ENCODE peak calls at places on chromosome 22, in nine cellular contexts. P is cardiac muscle cell, E is colonic mucosa, T is tibial nerve, G is RWPE2, B is OCI-LY7, W is aorta, F is PC-9, C is RWPE1. J is an unnamed sample.

GRCh38 chr22:37163618-37164534 is 14.2 kb upstream of the IL2RB start:
- DNase-seq in G (no peak), P (no peak), F (no peak), T (no peak), E (no peak), C (no peak), W (no peak), B (no peak), J (no peak)

GRCh38 chr22:44071760-44072159 is 47.7 kb downstream of the PARVB start:
- DNase-seq in E (no peak), G (no peak), F (no peak), B (no peak), W (no peak), P (no peak), C (no peak), T (no peak), J (no peak)

GRCh38 chr22:28222976-28223375 is 303.9 kb upstream of the PITPNB start:
- DNase-seq in P (peak; percentile 44), C (no peak), F (no peak), G (no peak), E (no peak), T (no peak), B (no peak), W (no peak), J (no peak)

GRCh38 chr22:46044718-46045458 is 67.9 kb upstream of the WNT7B start:
- DNase-seq in E (no peak), P (peak; percentile 46), T (no peak), F (peak; percentile 12), W (peak; percentile 66), G (no peak), C (no peak), B (no peak), J (no peak)

GRCh38 chr22:47195676-47196492 is 433.4 kb downstream of the TBC1D22A start:
- DNase-seq in E (peak; percentile 11), C (no peak), G (no peak), B (no peak), F (no peak), P (peak; percentile 6), T (peak; percentile 6), W (no peak), J (no peak)

GRCh38 chr22:33659423-33659822 is 260.9 kb downstream of the LARGE1 start:
- DNase-seq in C (no peak), T (no peak), E (no peak), W (peak; percentile 46), P (peak; percentile 9), G (no peak), F (no peak), B (no peak), J (no peak)

GRCh38 chr22:37371911-37372310 is 55.4 kb downstream of the ELFN2 start:
- DNase-seq in B (no peak), G (no peak), T (no peak), E (no peak), W (no peak), F (no peak), P (no peak), C (no peak), J (no peak)

GRCh38 chr22:34055525-34056200 is 135.4 kb upstream of the LARGE1 start:
- DNase-seq in B (peak; percentile 57), C (no peak), T (no peak), G (no peak), W (no peak), F (no peak), E (no peak), P (no peak), J (no peak)

GRCh38 chr22:42138122-42138770 is 7.6 kb upstream of the CYP2D6 start:
- DNase-seq in C (no peak), B (no peak), W (no peak), T (no peak), E (no peak), G (no peak), P (no peak), F (no peak), J (no peak)

GRCh38 chr22:24445481-24446290 is 18.3 kb downstream of the ADORA2A start:
- DNase-seq in P (no peak), T (no peak), G (peak; percentile 17), F (no peak), C (no peak), B (no peak), E (no peak), W (no peak), J (no peak)

GRCh38 chr22:42887114-42887513 is 30.0 kb upstream of the ARFGAP3 start:
- DNase-seq in E (no peak), C (no peak), W (no peak), F (no peak), G (no peak), T (no peak), B (no peak), P (no peak), J (no peak)

GRCh38 chr22:45630436-45630835 is 41.2 kb upstream of the ATXN10 start:
- DNase-seq in W (no peak), P (no peak), G (no peak), C (no peak), T (no peak), E (no peak), B (no peak), F (no peak), J (no peak)

GRCh38 chr22:48654492-48654891 is 1173.2 kb downstream of the BRD1 start:
- DNase-seq in G (no peak), T (no peak), F (no peak), C (no peak), B (no peak), P (no peak), E (no peak), W (no peak), J (no peak)

GRCh38 chr22:43948836-43949235 is 6.4 kb upstream of the SAMM50 start:
- DNase-seq in G (no peak), P (no peak), W (no peak), E (no peak), C (no peak), B (no peak), T (no peak), F (no peak), J (no peak)

GRCh38 chr22:48301421-48301820 is 1526.3 kb downstream of the BRD1 start:
- DNase-seq in W (no peak), B (no peak), F (no peak), C (no peak), G (no peak), T (no peak), E (no peak), P (no peak), J (no peak)

GRCh38 chr22:39525658-39525975 is 5.3 kb downstream of the ATF4 start:
- DNase-seq in W (no peak), C (no peak), T (no peak), E (no peak), B (no peak), P (no peak), G (no peak), F (no peak), J (no peak)
- H3K27ac ChIP-seq in W (no peak overlapping the region), C (peak overlapping the region; percentile 98), T (peak overlapping the region; percentile 98), E (no peak overlapping the region), B (peak overlapping the region; percentile 95), P (peak overlapping the region; percentile 63), G (no peak overlapping the region), F (peak overlapping the region; percentile 17), J (no peak overlapping the region)

GRCh38 chr22:19446603-19447387 is 716 bp downstream of the C22orf39 start:
- DNase-seq in G (no peak), C (peak; percentile 11), E (peak; percentile 32), B (no peak), F (no peak), P (no peak), T (no peak), W (no peak), J (no peak)
- H3K27ac ChIP-seq in G (peak overlapping the region; percentile 67), C (peak overlapping the region; percentile 95), E (peak overlapping the region; percentile 87), B (peak overlapping the region; percentile 71), F (peak overlapping the region; percentile 32), P (peak overlapping the region; percentile 97), T (peak overlapping the region; percentile 94), W (peak overlapping the region; percentile 87), J (peak overlapping the region; percentile 81)

GRCh38 chr22:39897841-39898240 is 3.0 kb upstream of the GRAP2 start:
- DNase-seq in B (no peak), F (no peak), E (no peak), G (no peak), W (no peak), T (no peak), P (no peak), C (no peak), J (no peak)

GRCh38 chr22:39895682-39896081 is 2.1 kb upstream of the ENTHD1 start:
- DNase-seq in P (no peak), F (no peak), E (no peak), T (no peak), C (no peak), G (no peak), W (no peak), B (no peak), J (no peak)

GRCh38 chr22:39894554-39895092 is 1.1 kb upstream of the ENTHD1 start:
- DNase-seq in T (no peak), G (no peak), C (no peak), W (no peak), B (no peak), E (no peak), P (no peak), F (no peak), J (no peak)

GRCh38 chr22:39898997-39899396 is 1.9 kb upstream of the GRAP2 start:
- DNase-seq in P (no peak), T (no peak), W (no peak), F (no peak), E (no peak), B (peak; percentile 94), C (no peak), G (no peak), J (no peak)

GRCh38 chr22:39896313-39896996 is 2.9 kb upstream of the ENTHD1 start:
- DNase-seq in T (no peak), B (no peak), W (no peak), G (no peak), C (no peak), F (no peak), P (no peak), E (no peak), J (no peak)
- H3K27ac ChIP-seq in T (no peak overlapping the region), B (no peak overlapping the region), W (no peak overlapping the region), G (no peak overlapping the region), C (no peak overlapping the region), F (no peak overlapping the region), P (no peak overlapping the region), E (no peak overlapping the region), J (no peak overlapping the region)

GRCh38 chr22:31647921-31648320 is 14.1 kb downstream of the PISD start:
- DNase-seq in F (no peak), E (no peak), W (no peak), T (no peak), C (no peak), P (no peak), B (no peak), G (no peak), J (no peak)
- H3K27ac ChIP-seq in F (peak overlapping the region; percentile 98), E (no peak overlapping the region), W (no peak overlapping the region), T (no peak overlapping the region), C (peak overlapping the region; percentile 85), P (no peak overlapping the region), B (no peak overlapping the region), G (peak overlapping the region; percentile 88), J (no peak overlapping the region)

J was measured in caudate nucleus.